ENCODE peak calls at places on chromosomes 4 and X, in four cellular contexts. R is cardiac muscle cell, Z is A549, Y is AG10803. O is an unnamed sample.

GRCh38 chr4:174749091-174749490 is 80.0 kb downstream of the GLRA3 start:
- DNase-seq in R (no peak), Y (peak), Z (no peak), O (no peak)

GRCh38 chr4:159698336-159698735 is 595.5 kb downstream of the RAPGEF2 start:
- DNase-seq in Y (no peak), Z (no peak), R (no peak), O (no peak)

GRCh38 chr4:128241981-128242380 is 45.6 kb downstream of the PGRMC2 start:
- DNase-seq in R (no peak), Z (no peak), Y (no peak), O (no peak)

GRCh38 chr4:103201724-103202123 is 3.6 kb upstream of the CENPE start:
- DNase-seq in R (no peak), Y (no peak), Z (no peak), O (peak)

GRCh38 chr4:146577111-146577510 is 55.4 kb upstream of the SLC10A7 start:
- DNase-seq in R (no peak), Z (no peak), Y (no peak), O (no peak)

GRCh38 chrX:138349351-138349750 is 362.2 kb downstream of the FGF13 start:
- DNase-seq in R (no peak), Z (no peak), Y (no peak), O (no peak)

GRCh38 chr4:43619219-43619618 is 726.7 kb downstream of the GRXCR1 start:
- DNase-seq in Z (no peak), R (no peak), Y (no peak), O (no peak)

GRCh38 chr4:54586343-54586953 is 71.3 kb upstream of the KIT start:
- DNase-seq in Y (peak), R (no peak), Z (peak), O (peak)

GRCh38 chrX:26914232-26914631 is 548.9 kb downstream of the PPP4R3C start:
- DNase-seq in Y (no peak), R (no peak), Z (no peak), O (no peak)

GRCh38 chrX:102154218-102154860 is 1.4 kb downstream of the BEX5 start:
- DNase-seq in Z (no peak), R (peak), Y (no peak), O (no peak)

GRCh38 chr4:150250998-150251651 is 172.9 kb downstream of the DCLK2 start:
- DNase-seq in R (no peak), Z (no peak), Y (no peak), O (peak)

GRCh38 chr4:38366997-38367396 is 297.0 kb upstream of the KLF3 start:
- DNase-seq in Y (no peak), R (no peak), Z (no peak), O (no peak)

GRCh38 chr4:124636793-124637192 is 75.7 kb downstream of the ANKRD50 start:
- DNase-seq in R (no peak), Z (no peak), Y (no peak), O (no peak)

GRCh38 chr4:98663226-98664006 is 5.0 kb upstream of the TSPAN5 start:
- DNase-seq in Z (no peak), R (no peak), Y (no peak), O (no peak)

GRCh38 chr4:83125738-83126141 is 11.2 kb upstream of the PLAC8 start:
- DNase-seq in Z (no peak), R (no peak), Y (no peak), O (no peak)

GRCh38 chrX:41178201-41178600 is 93.0 kb downstream of the USP9X start:
- DNase-seq in Z (no peak), R (no peak), Y (no peak), O (no peak)

GRCh38 chrX:64198046-64198445 is 7.5 kb downstream of the AMER1 start:
- DNase-seq in Z (no peak), Y (no peak), R (no peak), O (peak)

GRCh38 chr4:166512267-166512666 is 639.2 kb downstream of the TLL1 start:
- DNase-seq in R (no peak), Z (no peak), Y (no peak), O (no peak)

GRCh38 chrX:65874110-65874509 is 165.8 kb downstream of the VSIG4 start:
- DNase-seq in R (no peak), Y (no peak), Z (no peak), O (no peak)

GRCh38 chr4:2261110-2261852 is 628 bp downstream of the MXD4 start:
- DNase-seq in R (peak), Y (peak), Z (peak), O (peak)

GRCh38 chr4:67035501-67035900 is 509.8 kb downstream of the CENPC start:
- DNase-seq in Z (peak), R (no peak), Y (no peak), O (peak)

GRCh38 chr4:150218447-150218846 is 140.2 kb downstream of the DCLK2 start:
- DNase-seq in R (no peak), Y (no peak), Z (no peak), O (no peak)

DNA sequence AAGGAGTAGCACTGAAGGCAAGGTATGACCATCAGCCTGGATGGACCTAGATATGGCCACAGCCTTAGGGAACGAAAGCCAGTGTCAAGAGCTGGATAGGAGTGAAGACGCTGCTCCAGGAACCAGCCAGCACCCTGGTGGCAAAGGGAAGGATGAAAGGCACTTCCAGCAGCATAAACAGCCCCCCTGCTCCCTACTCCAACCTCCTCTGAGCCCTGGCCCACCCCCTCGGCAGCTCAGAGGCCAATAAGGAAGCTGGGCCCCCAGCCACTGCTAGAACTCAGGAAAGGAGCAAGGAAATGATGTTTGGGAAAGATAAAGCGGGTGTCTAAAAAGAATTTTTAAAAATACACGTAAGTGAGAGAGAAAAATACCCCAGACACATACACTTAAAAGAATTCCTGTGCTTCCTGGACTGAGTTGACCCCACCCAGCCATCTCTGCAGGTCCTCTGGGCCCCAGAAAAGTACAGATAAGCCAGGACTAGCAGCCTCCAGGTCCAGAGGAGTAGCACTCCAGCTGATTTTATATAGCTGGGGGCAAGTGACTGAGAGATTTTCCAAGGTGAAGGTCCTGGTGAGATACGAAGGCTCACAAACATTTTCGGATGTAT is 170.4 kb downstream of the SHROOM4 start:
- DNase-seq in Z (no peak), R (no peak), Y (no peak), O (no peak)
- H3K4me3 ChIP-seq in Z (no peak), R (no peak), Y (no peak), O (no peak)

DNA sequence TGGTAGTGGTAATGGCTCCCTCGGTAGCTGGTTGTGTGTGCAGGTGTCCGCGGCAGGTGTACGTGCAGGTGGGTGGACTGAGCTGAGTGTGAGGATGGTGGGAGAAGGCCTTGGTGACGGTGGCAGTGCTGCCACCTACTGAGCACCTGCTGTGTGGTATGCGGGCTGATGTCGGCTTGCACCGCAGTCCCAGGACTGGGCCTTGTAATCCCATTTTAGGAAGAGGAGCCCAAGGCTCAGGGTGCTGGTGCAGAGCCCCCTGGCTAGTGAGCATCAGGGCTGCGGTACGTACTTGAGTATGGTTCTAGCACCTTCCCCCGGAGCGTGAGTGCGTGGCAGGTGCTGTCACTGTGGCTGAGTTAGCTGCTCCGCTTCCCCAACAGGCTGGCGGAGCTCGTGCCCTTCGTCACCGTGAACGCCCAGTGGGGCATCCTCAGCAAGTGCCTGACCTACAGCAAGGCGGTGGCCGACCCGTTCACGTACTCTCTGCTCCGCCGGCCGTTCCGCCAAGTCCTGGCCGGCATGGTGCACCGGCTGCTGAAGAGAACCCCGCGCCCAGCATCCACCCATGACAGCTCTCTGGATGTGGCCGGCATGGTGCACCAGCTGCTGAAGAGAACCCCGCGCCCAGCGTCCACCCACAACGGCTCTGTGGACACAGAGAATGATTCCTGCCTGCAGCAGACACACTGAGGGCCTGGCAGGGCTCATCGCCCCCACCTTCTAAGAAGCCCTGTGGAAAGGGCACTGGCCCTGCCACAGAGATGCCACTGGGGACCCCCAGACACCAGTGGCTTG is 5.7 kb upstream of the CPZ start:
- DNase-seq in Y (no peak), R (no peak), Z (no peak), O (peak)
- TF ChIP-seq CTCF in Y (no peak), R (no peak), Z (peak), O (no peak)

DNA sequence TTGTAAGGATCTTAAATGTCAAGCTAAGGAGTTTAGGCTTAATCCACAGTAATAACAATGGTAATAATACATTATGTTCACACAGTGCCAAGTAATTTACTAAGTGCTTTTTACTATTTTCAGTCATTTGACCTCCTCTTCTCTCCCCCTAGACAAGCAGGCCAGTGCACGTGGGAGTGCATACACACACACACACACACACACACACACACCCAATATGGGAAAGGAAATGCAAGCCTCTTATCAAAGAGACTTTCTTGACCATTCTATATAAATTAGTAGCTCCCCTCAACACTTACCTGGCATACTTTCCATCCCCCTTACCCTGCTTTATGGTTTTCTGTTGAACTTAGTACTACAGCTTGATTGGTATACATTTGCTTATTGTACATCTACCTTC is 3.8 kb upstream of the GPRIN3 start:
- DNase-seq in R (no peak), Z (no peak), Y (no peak), O (no peak)
- H3K4me3 ChIP-seq in R (no peak), Z (no peak), Y (no peak), O (no peak)

DNA sequence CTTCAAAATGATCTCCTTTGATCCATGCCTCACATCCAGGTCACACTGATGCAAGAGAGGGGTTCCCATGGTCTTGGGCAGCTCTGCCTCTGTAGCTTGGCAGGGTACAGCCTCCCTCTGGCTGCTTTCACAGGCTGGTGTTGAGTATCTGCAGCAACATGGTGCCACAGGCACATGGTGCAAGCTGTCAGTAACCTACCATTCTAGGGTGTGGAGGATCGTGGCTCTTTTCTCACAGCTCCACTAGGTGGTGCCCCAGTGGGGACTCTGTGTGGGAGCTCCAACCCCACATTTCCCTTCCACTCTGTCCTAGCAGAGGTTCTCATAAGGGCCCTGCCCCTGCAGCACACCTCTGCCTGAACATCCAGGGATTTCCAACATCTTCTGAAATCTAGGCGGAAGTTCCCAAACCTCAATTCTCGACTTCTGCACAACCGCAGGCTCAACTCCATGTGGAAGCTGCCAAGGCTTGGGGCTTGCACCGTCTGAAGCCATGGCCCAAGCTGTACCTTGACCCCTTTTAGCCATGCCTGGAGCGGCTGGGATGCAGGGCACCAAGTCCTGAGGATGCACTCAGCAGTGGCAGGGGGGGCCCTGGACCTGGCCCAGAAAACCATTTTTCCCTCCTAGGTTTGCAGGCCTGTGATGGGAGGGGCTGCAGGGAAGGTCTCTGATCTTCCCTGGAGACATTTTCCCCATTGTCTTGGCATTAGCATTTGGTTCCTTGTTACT is 137.8 kb upstream of the NUDT6 start:
- DNase-seq in Y (no peak), Z (no peak), R (no peak), O (no peak)
- TF ChIP-seq CTCF in Y (no peak), Z (no peak), R (no peak), O (no peak)

GRCh38 chr4:26233350-26233749 is 87.5 kb upstream of the RBPJ start:
- DNase-seq in R (no peak), Y (no peak), Z (no peak), O (no peak)
- H3K4me3 ChIP-seq in R (no peak), Y (no peak), Z (no peak), O (no peak)

GRCh38 chr4:52987401-52988056 is 125.4 kb downstream of the RASL11B start:
- DNase-seq in R (no peak), Z (no peak), Y (no peak), O (peak)
- TF ChIP-seq CTCF in R (no peak), Z (no peak), Y (no peak), O (no peak)

DNA sequence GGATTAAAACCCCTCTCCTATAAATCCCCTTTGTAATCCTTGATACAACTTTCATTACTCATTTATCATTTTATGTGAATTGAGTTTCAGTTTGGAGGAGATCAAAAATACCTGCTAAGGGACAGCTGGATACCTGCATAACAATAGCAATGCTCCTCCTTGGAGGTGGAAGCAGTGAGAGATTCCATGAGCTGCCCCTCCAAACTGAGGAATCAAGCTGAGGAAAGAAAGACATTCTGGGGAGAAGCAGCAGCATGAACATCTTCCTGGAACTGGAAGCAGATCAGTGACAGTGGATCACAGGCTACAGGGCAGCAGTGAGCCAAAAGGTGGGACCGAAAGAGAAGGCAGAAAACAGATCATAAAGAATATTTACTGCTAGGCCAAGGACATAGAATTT is 199.8 kb upstream of the CNKSR2 start:
- DNase-seq in Z (no peak), R (no peak), Y (no peak), O (no peak)
- H3K4me3 ChIP-seq in Z (no peak), R (no peak), Y (no peak), O (no peak)

O was measured in osteoblast.